ENCODE peak calls at places on chromosomes 4 and X, in seven cellular contexts. One of them, this sample, is unnamed.

GRCh38 chr4:108322497-108322896 is 153.8 kb upstream of the LEF1 start:
- DNase-seq in KG1: no peak
- DNase-seq in H7: no peak
- DNase-seq in BE2C: no peak
- DNase-seq in NCI-H1930: no peak
- DNase-seq in neuronal stem cell: no peak
- DNase-seq in T-cell: no peak
- DNase-seq in this sample: no peak

GRCh38 chrX:70525733-70526132 is 81.1 kb downstream of the DLG3 start:
- DNase-seq in NCI-H1930: no peak
- DNase-seq in neuronal stem cell: no peak
- DNase-seq in H7: no peak
- DNase-seq in BE2C: no peak
- DNase-seq in T-cell: no peak
- DNase-seq in KG1: no peak
- DNase-seq in this sample: no peak

GRCh38 chr4:31375936-31376335 is 655.8 kb downstream of the PCDH7 start:
- DNase-seq in T-cell: no peak
- DNase-seq in BE2C: no peak
- DNase-seq in KG1: no peak
- DNase-seq in H7: no peak
- DNase-seq in neuronal stem cell: no peak
- DNase-seq in NCI-H1930: no peak
- DNase-seq in this sample: peak

GRCh38 chr4:53505947-53506346 is 85.3 kb downstream of the LNX1 start:
- DNase-seq in KG1: no peak
- DNase-seq in H7: peak
- DNase-seq in NCI-H1930: no peak
- DNase-seq in T-cell: no peak
- DNase-seq in BE2C: no peak
- DNase-seq in neuronal stem cell: no peak
- DNase-seq in this sample: peak

GRCh38 chrX:100831219-100831946 is 11.2 kb downstream of the CSTF2 start:
- DNase-seq in T-cell: no peak
- DNase-seq in H7: no peak
- DNase-seq in KG1: no peak
- DNase-seq in NCI-H1930: no peak
- DNase-seq in BE2C: no peak
- DNase-seq in neuronal stem cell: no peak
- DNase-seq in this sample: no peak

GRCh38 chr4:63922146-63922545 is 487.1 kb downstream of the TECRL start:
- DNase-seq in KG1: no peak
- DNase-seq in H7: no peak
- DNase-seq in BE2C: no peak
- DNase-seq in neuronal stem cell: no peak
- DNase-seq in T-cell: no peak
- DNase-seq in NCI-H1930: no peak
- DNase-seq in this sample: no peak

GRCh38 chr4:74675673-74676279 is 118.5 kb downstream of the BTC start:
- DNase-seq in NCI-H1930: peak
- DNase-seq in H7: peak
- DNase-seq in BE2C: peak
- DNase-seq in T-cell: no peak
- DNase-seq in KG1: peak
- DNase-seq in neuronal stem cell: no peak
- DNase-seq in this sample: peak

GRCh38 chr4:140743194-140743931 is 12.8 kb downstream of the TBC1D9 start:
- DNase-seq in NCI-H1930: no peak
- DNase-seq in BE2C: peak
- DNase-seq in KG1: no peak
- DNase-seq in H7: peak
- DNase-seq in T-cell: no peak
- DNase-seq in neuronal stem cell: peak
- DNase-seq in this sample: peak

GRCh38 chr4:88962430-88962829 is 94.6 kb downstream of the FAM13A start:
- DNase-seq in H7: no peak
- DNase-seq in KG1: no peak
- DNase-seq in NCI-H1930: no peak
- DNase-seq in BE2C: no peak
- DNase-seq in neuronal stem cell: no peak
- DNase-seq in T-cell: no peak
- DNase-seq in this sample: peak

GRCh38 chrX:27599928-27600327 is 9.8 kb downstream of the DCAF8L2 start:
- DNase-seq in T-cell: no peak
- DNase-seq in BE2C: no peak
- DNase-seq in NCI-H1930: no peak
- DNase-seq in neuronal stem cell: no peak
- DNase-seq in H7: no peak
- DNase-seq in KG1: no peak
- DNase-seq in this sample: peak

GRCh38 chrX:108018659-108019381 is 26.0 kb upstream of the VSIG1 start:
- DNase-seq in T-cell: peak
- DNase-seq in NCI-H1930: no peak
- DNase-seq in BE2C: no peak
- DNase-seq in KG1: no peak
- DNase-seq in H7: no peak
- DNase-seq in neuronal stem cell: no peak
- DNase-seq in this sample: no peak

GRCh38 chrX:1451676-1452496 is 823 bp downstream of the ASMTL start:
- DNase-seq in KG1: no peak
- DNase-seq in neuronal stem cell: no peak
- DNase-seq in BE2C: no peak
- DNase-seq in T-cell: no peak
- DNase-seq in H7: no peak
- DNase-seq in NCI-H1930: no peak
- DNase-seq in this sample: no peak

GRCh38 chr4:101252721-101253120 is 94.6 kb downstream of the PPP3CA start:
- DNase-seq in T-cell: no peak
- DNase-seq in NCI-H1930: no peak
- DNase-seq in neuronal stem cell: no peak
- DNase-seq in H7: no peak
- DNase-seq in KG1: no peak
- DNase-seq in BE2C: no peak
- DNase-seq in this sample: peak

GRCh38 chrX:66022742-66023725 is 16.8 kb downstream of the VSIG4 start:
- DNase-seq in neuronal stem cell: no peak
- DNase-seq in T-cell: no peak
- DNase-seq in KG1: no peak
- DNase-seq in BE2C: no peak
- DNase-seq in NCI-H1930: no peak
- DNase-seq in H7: no peak
- DNase-seq in this sample: no peak

GRCh38 chr4:10746371-10747143 is 62.0 kb upstream of the CLNK start:
- DNase-seq in NCI-H1930: no peak
- DNase-seq in BE2C: no peak
- DNase-seq in H7: no peak
- DNase-seq in neuronal stem cell: no peak
- DNase-seq in T-cell: no peak
- DNase-seq in KG1: no peak
- DNase-seq in this sample: peak

GRCh38 chr4:155228713-155229112 is 20.3 kb downstream of the NPY2R start:
- DNase-seq in NCI-H1930: no peak
- DNase-seq in BE2C: no peak
- DNase-seq in T-cell: no peak
- DNase-seq in KG1: no peak
- DNase-seq in H7: no peak
- DNase-seq in neuronal stem cell: no peak
- DNase-seq in this sample: no peak

GRCh38 chr4:150010525-150011126 is 67.6 kb upstream of the DCLK2 start:
- DNase-seq in KG1: no peak
- DNase-seq in NCI-H1930: peak
- DNase-seq in T-cell: no peak
- DNase-seq in BE2C: peak
- DNase-seq in neuronal stem cell: peak
- DNase-seq in H7: peak
- DNase-seq in this sample: peak

GRCh38 chrX:136708348-136708747 is 60.4 kb downstream of the CD40LG start:
- DNase-seq in NCI-H1930: no peak
- DNase-seq in H7: no peak
- DNase-seq in BE2C: no peak
- DNase-seq in KG1: no peak
- DNase-seq in T-cell: no peak
- DNase-seq in neuronal stem cell: no peak
- DNase-seq in this sample: no peak

GRCh38 chr4:114108869-114109268 is 129.4 kb upstream of the ARSJ start:
- DNase-seq in H7: no peak
- DNase-seq in KG1: no peak
- DNase-seq in T-cell: no peak
- DNase-seq in NCI-H1930: no peak
- DNase-seq in BE2C: peak
- DNase-seq in neuronal stem cell: no peak
- DNase-seq in this sample: peak

GRCh38 chrX:70720721-70721120 is 187.8 kb downstream of the TEX11 start:
- DNase-seq in T-cell: no peak
- DNase-seq in NCI-H1930: no peak
- DNase-seq in neuronal stem cell: no peak
- DNase-seq in KG1: no peak
- DNase-seq in BE2C: no peak
- DNase-seq in H7: no peak
- DNase-seq in this sample: no peak

GRCh38 chr4:153759407-153760226 is at the start of gene RNF175:
- DNase-seq in KG1: no peak
- DNase-seq in BE2C: peak
- DNase-seq in T-cell: no peak
- DNase-seq in NCI-H1930: no peak
- DNase-seq in neuronal stem cell: no peak
- DNase-seq in H7: peak
- DNase-seq in this sample: peak

GRCh38 chr4:137156807-137157206 is 375.5 kb downstream of the PCDH18 start:
- DNase-seq in T-cell: no peak
- DNase-seq in NCI-H1930: no peak
- DNase-seq in H7: no peak
- DNase-seq in neuronal stem cell: no peak
- DNase-seq in BE2C: no peak
- DNase-seq in KG1: no peak
- DNase-seq in this sample: no peak

GRCh38 chr4:6845574-6845973 is 63.0 kb downstream of the KIAA0232 start:
- DNase-seq in neuronal stem cell: no peak
- DNase-seq in NCI-H1930: no peak
- DNase-seq in H7: no peak
- DNase-seq in BE2C: no peak
- DNase-seq in KG1: no peak
- DNase-seq in T-cell: no peak
- DNase-seq in this sample: no peak

GRCh38 chr4:89486042-89486441 is 178.4 kb upstream of the GPRIN3 start:
- DNase-seq in H7: no peak
- DNase-seq in BE2C: no peak
- DNase-seq in KG1: no peak
- DNase-seq in NCI-H1930: no peak
- DNase-seq in T-cell: no peak
- DNase-seq in neuronal stem cell: no peak
- DNase-seq in this sample: no peak

GRCh38 chrX:36898301-36898700 is 109.9 kb upstream of the FAM47C start:
- DNase-seq in H7: peak
- DNase-seq in BE2C: no peak
- DNase-seq in T-cell: no peak
- DNase-seq in KG1: no peak
- DNase-seq in neuronal stem cell: no peak
- DNase-seq in NCI-H1930: peak
- DNase-seq in this sample: no peak

GRCh38 chr4:8609406-8609805 is 16.8 kb downstream of the CPZ start:
- DNase-seq in NCI-H1930: no peak
- DNase-seq in T-cell: no peak
- DNase-seq in BE2C: no peak
- DNase-seq in KG1: no peak
- DNase-seq in H7: no peak
- DNase-seq in neuronal stem cell: no peak
- DNase-seq in this sample: no peak

GRCh38 chrX:101407167-101407747 is 468 bp downstream of the GLA start:
- DNase-seq in KG1: no peak
- DNase-seq in T-cell: no peak
- DNase-seq in H7: no peak
- DNase-seq in neuronal stem cell: no peak
- DNase-seq in NCI-H1930: no peak
- DNase-seq in BE2C: no peak
- DNase-seq in this sample: no peak

GRCh38 chr4:75490155-75490554 is 24.0 kb downstream of the RCHY1 start:
- DNase-seq in NCI-H1930: no peak
- DNase-seq in T-cell: no peak
- DNase-seq in neuronal stem cell: no peak
- DNase-seq in BE2C: no peak
- DNase-seq in KG1: no peak
- DNase-seq in H7: no peak
- DNase-seq in this sample: peak

GRCh38 chr4:17688011-17688441 is 73.6 kb downstream of the MED28 start:
- DNase-seq in KG1: no peak
- DNase-seq in T-cell: no peak
- DNase-seq in BE2C: no peak
- DNase-seq in neuronal stem cell: peak
- DNase-seq in H7: no peak
- DNase-seq in NCI-H1930: no peak
- DNase-seq in this sample: peak

GRCh38 chr4:168502886-168503285 is 6.0 kb downstream of the PALLD start:
- DNase-seq in NCI-H1930: no peak
- DNase-seq in T-cell: no peak
- DNase-seq in BE2C: no peak
- DNase-seq in H7: no peak
- DNase-seq in KG1: no peak
- DNase-seq in neuronal stem cell: no peak
- DNase-seq in this sample: no peak

GRCh38 chr4:52853351-52853750 is 8.8 kb upstream of the RASL11B start:
- DNase-seq in H7: no peak
- DNase-seq in T-cell: no peak
- DNase-seq in BE2C: no peak
- DNase-seq in NCI-H1930: no peak
- DNase-seq in neuronal stem cell: no peak
- DNase-seq in KG1: no peak
- DNase-seq in this sample: peak

GRCh38 chr4:87973283-87974169 is 2.0 kb upstream of the SPP1 start:
- DNase-seq in BE2C: peak
- DNase-seq in H7: peak
- DNase-seq in neuronal stem cell: peak
- DNase-seq in KG1: peak
- DNase-seq in T-cell: no peak
- DNase-seq in NCI-H1930: peak
- DNase-seq in this sample: peak

GRCh38 chr4:111813565-111814140 is 331.6 kb upstream of the FAM241A start:
- DNase-seq in KG1: no peak
- DNase-seq in neuronal stem cell: no peak
- DNase-seq in NCI-H1930: peak
- DNase-seq in T-cell: no peak
- DNase-seq in H7: no peak
- DNase-seq in BE2C: no peak
- DNase-seq in this sample: no peak

GRCh38 chr4:124961138-124961750 is 248.7 kb upstream of the ANKRD50 start:
- DNase-seq in KG1: no peak
- DNase-seq in H7: no peak
- DNase-seq in neuronal stem cell: no peak
- DNase-seq in BE2C: no peak
- DNase-seq in T-cell: no peak
- DNase-seq in NCI-H1930: no peak
- DNase-seq in this sample: no peak

GRCh38 chrX:110143454-110144210 is 140.7 kb downstream of the TMEM164 start:
- DNase-seq in KG1: no peak
- DNase-seq in T-cell: no peak
- DNase-seq in NCI-H1930: no peak
- DNase-seq in BE2C: no peak
- DNase-seq in neuronal stem cell: no peak
- DNase-seq in H7: no peak
- DNase-seq in this sample: no peak

GRCh38 chr4:84501197-84501492 is 2.1 kb upstream of the NKX6-1 start:
- DNase-seq in BE2C: no peak
- DNase-seq in neuronal stem cell: no peak
- DNase-seq in KG1: no peak
- DNase-seq in H7: peak
- DNase-seq in T-cell: no peak
- DNase-seq in NCI-H1930: no peak
- DNase-seq in this sample: no peak

GRCh38 chrX:25976683-25977310 is 161.3 kb upstream of the MAGEB18 start:
- DNase-seq in T-cell: no peak
- DNase-seq in H7: peak
- DNase-seq in BE2C: peak
- DNase-seq in neuronal stem cell: no peak
- DNase-seq in NCI-H1930: no peak
- DNase-seq in KG1: no peak
- DNase-seq in this sample: no peak

GRCh38 chrX:3516051-3516541 is 169.6 kb upstream of the MXRA5 start:
- DNase-seq in T-cell: no peak
- DNase-seq in KG1: no peak
- DNase-seq in neuronal stem cell: no peak
- DNase-seq in BE2C: no peak
- DNase-seq in NCI-H1930: no peak
- DNase-seq in H7: no peak
- DNase-seq in this sample: peak